ENCODE peak calls at places on chromosomes 6 and 20, in six cellular contexts. T is activated CD8-positive, alpha-beta memory T cell treated with anti-CD3 and anti-CD28 coated beads for 48 hours; X is stimulated activated CD4-positive, alpha-beta T cell treated with anti-CD3 and anti-CD28 coated beads, Interleukin-4, amount 100 ng/mL, for 4 hours; M is stomach; R is HS-5; Z is pancreas. V is an unnamed sample.

GRCh38 chr6:82711992-82712788 is 348.6 kb downstream of the TPBG start:
- DNase-seq in M (no peak), Z (no peak), R (no peak), X (no peak), T (no peak), V (no peak)

GRCh38 chr6:137341721-137342195 is 122.6 kb upstream of the IFNGR1 start:
- DNase-seq in Z (peak), M (peak), X (peak), R (no peak), T (no peak), V (no peak)

GRCh38 chr20:32631916-32632460 is 41.8 kb downstream of the C20orf203 start:
- DNase-seq in T (no peak), Z (no peak), R (no peak), X (no peak), M (no peak), V (no peak)

GRCh38 chr6:42349753-42350573 is 101.8 kb downstream of the TRERF1 start:
- DNase-seq in T (no peak), R (no peak), M (no peak), X (no peak), Z (no peak), V (no peak)

GRCh38 chr6:43758617-43759050 is 11.4 kb upstream of the VEGFA start:
- DNase-seq in T (no peak), Z (no peak), M (no peak), X (no peak), R (no peak), V (no peak)

GRCh38 chr6:23228439-23229024 is 659.2 kb downstream of the HDGFL1 start:
- DNase-seq in M (no peak), R (no peak), X (no peak), T (no peak), Z (no peak), V (no peak)

GRCh38 chr6:112833546-112834215 is 486.6 kb downstream of the RFPL4B start:
- DNase-seq in X (no peak), T (no peak), R (no peak), M (no peak), Z (no peak), V (no peak)

GRCh38 chr20:31538327-31538726 is 24.1 kb downstream of the HM13 start:
- DNase-seq in M (no peak), Z (no peak), T (no peak), X (no peak), R (no peak), V (no peak)

GRCh38 chr6:33347816-33348215 is 30.3 kb upstream of the ZBTB22 start:
- DNase-seq in R (no peak), X (no peak), Z (no peak), T (no peak), M (no peak), V (no peak)

GRCh38 chr6:165869526-165869925 is 206.5 kb upstream of the PDE10A start:
- DNase-seq in Z (no peak), R (no peak), T (no peak), X (no peak), M (no peak), V (no peak)

GRCh38 chr20:3875378-3875974 is 13.7 kb upstream of the PANK2 start:
- DNase-seq in Z (no peak), M (no peak), R (no peak), T (no peak), X (no peak), V (no peak)

GRCh38 chr20:32482251-32483220 is 102.6 kb downstream of the NOL4L start:
- DNase-seq in R (no peak), M (peak), Z (peak), T (no peak), X (peak), V (no peak)

GRCh38 chr6:32845381-32845884 is 1.6 kb upstream of the PSMB8 start:
- DNase-seq in X (peak), M (no peak), R (no peak), Z (no peak), T (no peak), V (no peak)

GRCh38 chr6:132907915-132908314 is 93.5 kb downstream of the RPS12 start:
- DNase-seq in Z (no peak), T (no peak), X (no peak), M (no peak), R (peak), V (no peak)

GRCh38 chr6:106360410-106360988 is at the start of gene CRYBG1:
- DNase-seq in T (peak), R (no peak), M (peak), X (peak), Z (peak), V (peak)

GRCh38 chr20:38007526-38007925 is 25.7 kb downstream of the TTI1 start:
- DNase-seq in X (no peak), M (no peak), Z (no peak), R (no peak), T (no peak), V (no peak)

GRCh38 chr20:45470262-45470931 is 844 bp downstream of the WFDC2 start:
- DNase-seq in X (peak), Z (peak), T (no peak), M (peak), R (no peak), V (peak)

GRCh38 chr20:59207742-59208357 is 44.2 kb downstream of the ZNF831 start:
- DNase-seq in T (peak), M (peak), R (no peak), X (peak), Z (peak), V (no peak)

GRCh38 chr20:44483112-44483511 is 7.4 kb downstream of the TTPAL start:
- DNase-seq in Z (no peak), X (no peak), T (no peak), R (no peak), M (no peak), V (no peak)

GRCh38 chr6:101391772-101392560 is 1.5 kb upstream of the GRIK2 start:
- DNase-seq in Z (no peak), R (no peak), M (no peak), X (no peak), T (no peak), V (no peak)

GRCh38 chr6:152952045-152952444 is 30.8 kb downstream of the FBXO5 start:
- DNase-seq in T (no peak), X (no peak), R (peak), Z (no peak), M (no peak), V (no peak)

GRCh38 chr6:50663806-50664205 is 49.5 kb upstream of the TFAP2D start:
- DNase-seq in X (no peak), Z (no peak), T (no peak), R (peak), M (no peak), V (no peak)